ENCODE peak calls at places on chromosomes 6 and 20, in five cellular contexts. P, A, V, B and W are unnamed samples.

GRCh38 chr6:12345694-12346058 is 55.5 kb downstream of the EDN1 start:
- DNase-seq in B (no peak), A (no peak), P (no peak), V (no peak), W (no peak)

GRCh38 chr6:43877463-43878126 is 107.6 kb downstream of the VEGFA start:
- DNase-seq in P (no peak), V (no peak), B (no peak), A (no peak), W (no peak)

GRCh38 chr6:4615891-4616290 is 160.3 kb upstream of the CDYL start:
- DNase-seq in P (no peak), A (peak), B (no peak), V (no peak), W (no peak)

GRCh38 chr6:107763959-107764358 is 60.2 kb downstream of the SCML4 start:
- DNase-seq in P (no peak), A (peak), B (no peak), V (no peak), W (no peak)

GRCh38 chr6:49326337-49326736 is 136.7 kb downstream of the MMUT start:
- DNase-seq in A (peak), P (no peak), B (no peak), V (no peak), W (no peak)

GRCh38 chr6:154961141-154961540 is 34.0 kb upstream of the TIAM2 start:
- DNase-seq in B (no peak), P (no peak), V (no peak), A (no peak), W (no peak)

GRCh38 chr20:62163986-62164762 is 18.7 kb upstream of the MTG2 start:
- DNase-seq in A (no peak), V (no peak), B (no peak), P (no peak), W (no peak)

GRCh38 chr6:90274481-90275030 is 22.1 kb downstream of the BACH2 start:
- DNase-seq in V (no peak), B (no peak), P (peak), A (no peak), W (peak)

GRCh38 chr20:48128436-48128835 is 343.2 kb upstream of the SULF2 start:
- DNase-seq in V (no peak), B (no peak), A (no peak), P (no peak), W (no peak)

GRCh38 chr20:22576273-22576672 is 8.1 kb downstream of the FOXA2 start:
- DNase-seq in B (no peak), P (no peak), A (no peak), V (no peak), W (no peak)

GRCh38 chr6:41306187-41306854 is 19.8 kb upstream of the TREM1 start:
- DNase-seq in V (peak), B (peak), A (peak), P (no peak), W (no peak)

GRCh38 chr6:13846841-13847240 is 32.5 kb upstream of the MCUR1 start:
- DNase-seq in B (no peak), A (no peak), P (no peak), V (no peak), W (no peak)

GRCh38 chr20:51206032-51206662 is 183.2 kb upstream of the KCNG1 start:
- DNase-seq in A (no peak), B (no peak), V (no peak), P (no peak), W (no peak)

GRCh38 chr20:38882600-38882999 is 43.6 kb upstream of the FAM83D start:
- DNase-seq in V (no peak), A (no peak), P (no peak), B (no peak), W (no peak)

GRCh38 chr6:115133790-115134189 is 791.0 kb upstream of the HS3ST5 start:
- DNase-seq in B (no peak), P (no peak), V (no peak), A (no peak), W (no peak)

GRCh38 chr6:73262701-73263569 is at the start of gene KHDC1:
- DNase-seq in V (no peak), P (no peak), B (peak), A (peak), W (peak)

GRCh38 chr6:118862443-118862842 is 31.5 kb upstream of the ASF1A start:
- DNase-seq in P (no peak), V (no peak), A (no peak), B (no peak), W (no peak)

GRCh38 chr6:37134622-37135191 is 35.2 kb upstream of the PIM1 start:
- DNase-seq in A (peak), V (no peak), P (no peak), B (no peak), W (peak)

GRCh38 chr6:137218473-137218916 is 690 bp downstream of the IFNGR1 start:
- DNase-seq in P (no peak), B (no peak), A (peak), V (no peak), W (no peak)

GRCh38 chr20:50916257-50916656 is 15.0 kb downstream of the ADNP start:
- DNase-seq in P (no peak), B (no peak), A (no peak), V (peak), W (no peak)

GRCh38 chr6:33069021-33069738 is 4.3 kb downstream of the HLA-DPA1 start:
- DNase-seq in P (no peak), A (no peak), B (no peak), V (no peak), W (no peak)

GRCh38 chr20:35325385-35325784 is 33.2 kb upstream of the FAM83C start:
- DNase-seq in B (no peak), P (no peak), V (no peak), A (no peak), W (no peak)

GRCh38 chr6:112305795-112306194 is 41.3 kb upstream of the RFPL4B start:
- DNase-seq in B (no peak), V (peak), P (no peak), A (no peak), W (no peak)

GRCh38 chr6:11711644-11711993 is 67.0 kb downstream of the ADTRP start:
- DNase-seq in B (no peak), P (peak), A (peak), V (no peak), W (no peak)

GRCh38 chr6:137240168-137240567 is 21.0 kb upstream of the IFNGR1 start:
- DNase-seq in P (no peak), B (no peak), A (peak), V (no peak), W (no peak)

GRCh38 chr6:30396833-30397479 is 52.0 kb downstream of the RPP21 start:
- DNase-seq in A (peak), V (peak), B (peak), P (peak), W (peak)

GRCh38 chr6:83303426-83303825 is 110.3 kb downstream of the RWDD2A start:
- DNase-seq in A (no peak), B (no peak), V (no peak), P (no peak), W (no peak)

GRCh38 chr20:56628015-56628872 is 862 bp upstream of the TFAP2C start:
- DNase-seq in A (peak), V (no peak), P (no peak), B (no peak), W (no peak)

GRCh38 chr20:59193325-59193724 is 29.7 kb downstream of the ZNF831 start:
- DNase-seq in V (no peak), A (no peak), P (no peak), B (no peak), W (no peak)

GRCh38 chr6:96792791-96793190 is 44.5 kb downstream of the GPR63 start:
- DNase-seq in B (no peak), V (no peak), A (no peak), P (no peak), W (no peak)

GRCh38 chr20:49724637-49725606 is 11.2 kb upstream of the B4GALT5 start:
- DNase-seq in V (no peak), B (no peak), A (peak), P (no peak), W (no peak)